ENCODE peak calls at places on chromosomes 7 and 10, in five cellular contexts. X, U, Y, Z and S are unnamed samples.

GRCh38 chr7:147413243-147413642 is 1177.3 kb upstream of the C7orf33 start:
- DNase-seq in Z (no peak), X (no peak), Y (no peak), U (no peak), S (no peak)

GRCh38 chr7:115099906-115100305 is 178.0 kb downstream of the MDFIC start:
- DNase-seq in X (no peak), Y (no peak), Z (peak; percentile 56), U (no peak), S (no peak)

GRCh38 chr7:158867214-158867984 is 11.0 kb downstream of the DYNC2I1 start:
- DNase-seq in X (no peak), Z (no peak), Y (no peak), U (no peak), S (peak; percentile 60)

GRCh38 chr7:786472-787255 is 45.6 kb upstream of the SUN1 start:
- DNase-seq in Y (peak; percentile 76), U (peak; percentile 95), Z (peak; percentile 82), X (peak; percentile 77), S (peak; percentile 97)

GRCh38 chr10:45532501-45532900 is 140.1 kb downstream of the ZFAND4 start:
- DNase-seq in X (no peak), U (no peak), Z (no peak), Y (no peak), S (no peak)

GRCh38 chr10:7090529-7090928 is 320.3 kb downstream of the SFMBT2 start:
- DNase-seq in Y (no peak), Z (no peak), U (no peak), X (no peak), S (no peak)

GRCh38 chr7:143391462-143392404 is 10.6 kb downstream of the ZYX start:
- DNase-seq in Z (no peak), U (no peak), Y (peak; percentile 83), X (no peak), S (peak; percentile 58)

GRCh38 chr7:119197872-119198527 is 973.5 kb downstream of the ANKRD7 start:
- DNase-seq in X (no peak), U (peak; percentile 36), Y (no peak), Z (peak; percentile 85), S (peak; percentile 16)

GRCh38 chr7:29208410-29209250 is 14.1 kb downstream of the CHN2 start:
- DNase-seq in X (no peak), Y (peak; percentile 82), U (no peak), Z (peak; percentile 61), S (no peak)

GRCh38 chr10:113891476-113891875 is 37.0 kb downstream of the NHLRC2 start:
- DNase-seq in X (no peak), U (no peak), Z (no peak), Y (no peak), S (no peak)

GRCh38 chr10:71831646-71832552 is 19.2 kb downstream of the PSAP start:
- DNase-seq in Y (no peak), X (no peak), Z (no peak), U (no peak), S (no peak)

GRCh38 chr7:44152971-44153947 is 12.1 kb upstream of the MYL7 start:
- DNase-seq in U (no peak), X (no peak), Y (peak; percentile 43), Z (no peak), S (peak; percentile 60)

GRCh38 chr10:43188702-43189101 is 50.5 kb downstream of the CSGALNACT2 start:
- DNase-seq in X (no peak), Z (no peak), U (no peak), Y (no peak), S (no peak)

GRCh38 chr7:106521115-106521514 is 139.8 kb downstream of the CCDC71L start:
- DNase-seq in Y (no peak), X (no peak), U (no peak), Z (peak; percentile 10), S (peak; percentile 8)

GRCh38 chr10:72088879-72089585 is 681 bp upstream of the SPOCK2 start:
- DNase-seq in X (peak; percentile 69), Z (no peak), U (no peak), Y (no peak), S (peak; percentile 70)

GRCh38 chr7:100483728-100484635 is at the start of gene NYAP1:
- DNase-seq in Y (no peak), X (peak; percentile 71), Z (peak; percentile 84), U (peak; percentile 97), S (peak; percentile 96)

GRCh38 chr7:35249537-35249907 is 4.4 kb downstream of the TBX20 start:
- DNase-seq in U (no peak), Z (no peak), X (no peak), Y (no peak), S (peak; percentile 70)

GRCh38 chr10:13758302-13758701 is 171.5 kb downstream of the PRPF18 start:
- DNase-seq in U (peak; percentile 33), Z (peak; percentile 34), Y (no peak), X (no peak), S (no peak)

GRCh38 chr10:104256335-104257080 is 1.8 kb downstream of the GSTO1 start:
- DNase-seq in Y (no peak), U (peak; percentile 23), X (no peak), Z (no peak), S (no peak)

GRCh38 chr10:75972494-75973276 is 541.3 kb downstream of the LRMDA start:
- DNase-seq in X (no peak), Y (no peak), Z (peak; percentile 69), U (peak; percentile 19), S (no peak)

GRCh38 chr10:123619067-123619855 is 46.9 kb upstream of the GPR26 start:
- DNase-seq in U (no peak), Z (no peak), X (no peak), Y (no peak), S (no peak)

GRCh38 chr7:82050792-82051191 is 280.9 kb upstream of the HGF start:
- DNase-seq in Z (peak; percentile 23), X (no peak), U (peak; percentile 31), Y (no peak), S (no peak)

GRCh38 chr7:139648941-139649425 is 125.5 kb downstream of the CLEC2L start:
- DNase-seq in Z (no peak), X (no peak), U (no peak), Y (peak; percentile 61), S (no peak)

GRCh38 chr7:151377406-151377805 is 32.4 kb downstream of the WDR86 start:
- DNase-seq in U (peak; percentile 33), X (no peak), Z (no peak), Y (no peak), S (no peak)

GRCh38 chr10:51653025-51653424 is 46.4 kb downstream of the CSTF2T start:
- DNase-seq in Z (no peak), X (no peak), Y (no peak), U (no peak), S (no peak)

GRCh38 chr7:117014673-117015133 is 61.4 kb downstream of the ST7 start:
- DNase-seq in U (peak; percentile 66), Y (peak; percentile 67), X (no peak), Z (peak; percentile 74), S (no peak)

GRCh38 chr7:131522325-131522920 is 34.0 kb downstream of the PODXL start:
- DNase-seq in Y (no peak), Z (no peak), X (no peak), U (no peak), S (peak; percentile 47)

GRCh38 chr7:131524699-131525098 is 31.7 kb downstream of the PODXL start:
- DNase-seq in Y (no peak), Z (no peak), X (no peak), U (no peak), S (no peak)

GRCh38 chr7:131518626-131519025 is 37.8 kb downstream of the PODXL start:
- DNase-seq in Y (no peak), U (no peak), Z (no peak), X (no peak), S (no peak)

GRCh38 chr7:131524116-131524515 is 32.3 kb downstream of the PODXL start:
- DNase-seq in X (no peak), U (no peak), Y (no peak), Z (no peak), S (no peak)

GRCh38 chr7:131521651-131522163 is 34.7 kb downstream of the PODXL start:
- DNase-seq in X (no peak), Z (no peak), U (no peak), Y (no peak), S (no peak)
- H3K4me3 ChIP-seq in X (no peak overlapping the region), Z (no peak overlapping the region), U (no peak overlapping the region), Y (no peak overlapping the region), S (no peak overlapping the region)

DNA sequence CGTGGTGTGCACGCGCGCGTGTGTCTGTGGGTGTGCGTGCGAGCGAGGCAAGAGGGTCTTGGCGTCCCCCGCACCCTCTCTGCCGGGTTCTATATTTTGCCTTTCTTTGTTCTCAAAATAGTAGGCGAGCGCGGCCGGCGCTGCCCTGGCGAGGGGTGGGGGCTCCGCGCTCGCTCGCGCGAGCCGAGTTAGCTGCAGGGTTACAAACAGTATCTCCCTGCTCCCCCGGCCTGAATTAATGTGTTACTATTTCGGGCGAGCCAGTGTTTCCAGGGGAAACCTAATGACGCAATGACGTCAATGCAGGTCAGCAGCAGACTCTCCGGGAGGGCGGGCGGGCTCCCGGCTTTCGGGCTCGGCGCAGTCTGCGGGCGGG is 73.8 kb upstream of the LEP start:
- DNase-seq in Y (peak; percentile 56), X (no peak), U (peak; percentile 96), Z (peak; percentile 76), S (peak; percentile 83)
- H3K27me3 ChIP-seq in Y (peaks cover 26% of the 10 kb centered on the region), X (peaks cover 33% of the 10 kb centered on the region), U (no peaks in the 10 kb centered on the region), Z (peaks cover 82% of the 10 kb centered on the region), S (peaks cover 84% of the 10 kb centered on the region)

GRCh38 chr10:33732176-33733025 is 397.9 kb upstream of the NRP1 start:
- DNase-seq in U (no peak), X (no peak), Y (no peak), Z (peak; percentile 27), S (no peak)
- H3K4me3 ChIP-seq in U (no peak overlapping the region), X (no peak overlapping the region), Y (no peak overlapping the region), Z (no peak overlapping the region), S (no peak overlapping the region)

GRCh38 chr10:129964611-129965417 is 740 bp upstream of the EBF3 start:
- DNase-seq in X (no peak), U (no peak), Z (no peak), Y (no peak), S (peak; percentile 84)
- H3K27me3 ChIP-seq in X (peaks cover 55% of the 10 kb centered on the region), U (peaks cover 69% of the 10 kb centered on the region), Z (peaks cover 90% of the 10 kb centered on the region), Y (peaks cover 78% of the 10 kb centered on the region), S (peaks cover 95% of the 10 kb centered on the region)

GRCh38 chr10:29861811-29862505 is 197.4 kb downstream of the JCAD start:
- DNase-seq in Z (no peak), Y (no peak), U (no peak), X (no peak), S (no peak)
- H3K4me3 ChIP-seq in Z (no peak overlapping the region), Y (no peak overlapping the region), U (no peak overlapping the region), X (no peak overlapping the region), S (no peak overlapping the region)

GRCh38 chr7:64879800-64880199 is 23.3 kb upstream of the ZNF273 start:
- DNase-seq in Y (no peak), X (no peak), Z (no peak), U (peak; percentile 11), S (peak; percentile 14)
- H3K27me3 ChIP-seq in Y (no peaks in the 10 kb centered on the region), X (no peaks in the 10 kb centered on the region), Z (no peaks in the 10 kb centered on the region), U (peaks cover 9% of the 10 kb centered on the region), S (peaks cover 5% of the 10 kb centered on the region)

DNA sequence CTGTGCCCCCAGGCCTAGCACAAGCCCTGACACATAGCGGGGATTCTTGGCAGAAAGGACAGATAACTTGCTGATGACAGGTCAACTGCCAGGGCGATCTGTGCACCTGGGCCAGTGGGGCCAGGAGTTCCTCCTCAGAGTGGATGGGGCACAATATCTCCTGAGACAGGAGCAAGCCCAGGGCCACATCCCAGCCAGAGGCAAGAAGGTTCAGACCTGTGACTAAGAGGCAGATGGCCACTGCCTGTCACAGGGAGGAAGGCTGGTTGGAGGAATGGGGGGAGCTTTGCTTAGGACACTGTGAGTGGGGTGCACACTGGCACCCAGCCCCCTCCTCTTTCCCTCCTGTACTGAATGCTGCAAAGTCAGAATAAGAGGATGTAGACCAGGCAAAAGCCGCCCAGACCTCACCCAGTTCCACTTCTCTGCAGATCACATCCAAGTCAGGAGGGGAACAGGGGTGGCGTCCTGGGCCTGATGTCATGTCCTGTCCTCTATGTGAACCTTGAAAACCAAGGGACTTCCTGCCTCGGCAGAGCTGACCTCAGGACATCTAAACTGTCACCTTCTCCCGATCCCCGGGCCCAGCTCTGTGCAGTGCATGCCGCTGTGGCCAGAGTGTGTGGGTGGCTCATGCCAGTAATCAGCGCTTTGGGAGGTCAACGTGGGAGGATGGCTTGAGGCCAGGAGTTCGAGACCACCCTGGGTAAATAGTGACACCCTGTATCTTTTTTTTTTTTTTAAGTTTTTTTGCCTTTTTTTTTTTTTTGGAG is 1.3 kb downstream of the GUSB start:
- DNase-seq in Z (peak; percentile 21), X (peak; percentile 67), U (peak; percentile 67), Y (peak; percentile 70), S (no peak)
- H3K4me3 ChIP-seq in Z (peak overlapping the region; percentile 84), X (peak overlapping the region; percentile 83), U (peak overlapping the region; percentile 64), Y (peak overlapping the region; percentile 65), S (no peak overlapping the region)